ENCODE peak calls at places on chromosome 9, in four cellular contexts. M, C, Q and T are unnamed samples.

GRCh38 chr9:100554935-100555401 is 22.9 kb upstream of the CAVIN4 start:
- DNase-seq in M (no peak), C (peak; percentile 4), Q (no peak), T (peak; percentile 24)

GRCh38 chr9:135075234-135076142 is 12.0 kb upstream of the OLFM1 start:
- DNase-seq in Q (no peak), C (peak; percentile 40), M (no peak), T (peak; percentile 19)

GRCh38 chr9:89593776-89594427 is 10.9 kb upstream of the GADD45G start:
- DNase-seq in M (peak; percentile 61), C (no peak), Q (peak; percentile 70), T (peak; percentile 47)

GRCh38 chr9:133608881-133609280 is 308 bp downstream of the FAM163B start:
- DNase-seq in M (no peak), Q (no peak), C (no peak), T (no peak)

GRCh38 chr9:131758972-131759647 is 19.2 kb upstream of the RAPGEF1 start:
- DNase-seq in M (no peak), C (no peak), Q (no peak), T (no peak)

GRCh38 chr9:135500525-135501260 is at the start of gene MRPS2:
- DNase-seq in M (peak; percentile 97), Q (peak; percentile 98), C (peak; percentile 71), T (peak; percentile 84)

GRCh38 chr9:20593551-20593950 is 28.7 kb downstream of the MLLT3 start:
- DNase-seq in C (no peak), Q (no peak), M (no peak), T (no peak)

GRCh38 chr9:92095236-92095635 is 20.0 kb downstream of the SPTLC1 start:
- DNase-seq in M (no peak), C (no peak), Q (no peak), T (no peak)

GRCh38 chr9:122463828-122464632 is 13.7 kb downstream of the OR1J1 start:
- DNase-seq in M (no peak), C (no peak), Q (peak; percentile 15), T (no peak)

GRCh38 chr9:134544388-134545212 is 97.0 kb upstream of the COL5A1 start:
- DNase-seq in M (no peak), C (no peak), Q (no peak), T (peak; percentile 21)

GRCh38 chr9:34555002-34555348 is 32.2 kb upstream of the ENHO start:
- DNase-seq in M (no peak), Q (no peak), C (no peak), T (no peak)

GRCh38 chr9:131125038-131125287 is 423 bp upstream of the NUP214 start:
- DNase-seq in C (no peak), M (no peak), Q (no peak), T (no peak)

GRCh38 chr9:134622896-134623407 is 18.7 kb upstream of the COL5A1 start:
- DNase-seq in C (no peak), Q (no peak), M (no peak), T (no peak)

GRCh38 chr9:133810556-133811195 is 72.5 kb upstream of the SARDH start:
- DNase-seq in C (no peak), M (no peak), Q (no peak), T (no peak)

GRCh38 chr9:93624431-93624834 is 48.0 kb downstream of the PHF2 start:
- DNase-seq in M (no peak), C (no peak), Q (no peak), T (no peak)

GRCh38 chr9:38039090-38039906 is 29.7 kb downstream of the SHB start:
- DNase-seq in Q (no peak), C (no peak), M (no peak), T (no peak)

GRCh38 chr9:99873943-99874584 is 32.4 kb upstream of the STX17 start:
- DNase-seq in C (no peak), Q (no peak), M (no peak), T (no peak)

GRCh38 chr9:8715792-8716191 is 916.2 kb upstream of the DMAC1 start:
- DNase-seq in M (no peak), Q (no peak), C (no peak), T (no peak)

GRCh38 chr9:84229186-84229585 is 111.4 kb downstream of the SLC28A3 start:
- DNase-seq in Q (no peak), M (no peak), C (no peak), T (no peak)

GRCh38 chr9:81613002-81613750 is 76.2 kb downstream of the TLE1 start:
- DNase-seq in C (peak; percentile 25), M (no peak), Q (no peak), T (peak; percentile 51)

GRCh38 chr9:92242115-92242778 is 51.2 kb downstream of the IARS1 start:
- DNase-seq in C (no peak), Q (no peak), M (no peak), T (no peak)

GRCh38 chr9:12695474-12695873 is 2.3 kb downstream of the TYRP1 start:
- DNase-seq in Q (no peak), M (no peak), C (no peak), T (no peak)

GRCh38 chr9:108727580-108728056 is 128.2 kb downstream of the ACTL7B start:
- DNase-seq in C (peak; percentile 46), M (no peak), Q (no peak), T (no peak)

GRCh38 chr9:113907282-113907681 is 31.2 kb downstream of the ZNF618 start:
- DNase-seq in M (no peak), Q (no peak), C (no peak), T (no peak)

GRCh38 chr9:113219972-113220371 is 1.1 kb downstream of the FKBP15 start:
- DNase-seq in Q (peak; percentile 43), M (no peak), C (no peak), T (no peak)

GRCh38 chr9:89434636-89435314 is 63.1 kb downstream of the SEMA4D start:
- DNase-seq in C (no peak), M (no peak), Q (no peak), T (no peak)

GRCh38 chr9:38705917-38706316 is 14.0 kb downstream of the FAM240B start:
- DNase-seq in C (no peak), Q (no peak), M (no peak), T (no peak)

GRCh38 chr9:33924978-33925797 is 108.2 kb downstream of the UBE2R2 start:
- DNase-seq in C (peak; percentile 23), M (no peak), Q (peak; percentile 47), T (peak; percentile 42)

GRCh38 chr9:135209852-135210251 is 122.4 kb downstream of the OLFM1 start:
- DNase-seq in Q (no peak), M (no peak), C (no peak), T (no peak)

GRCh38 chr9:121239851-121240250 is 28.1 kb upstream of the GSN start:
- DNase-seq in M (no peak), C (no peak), Q (no peak), T (no peak)

GRCh38 chr9:99057665-99058625 is 47.0 kb upstream of the TGFBR1 start:
- DNase-seq in Q (peak; percentile 54), M (peak; percentile 34), C (no peak), T (peak; percentile 61)

GRCh38 chr9:17481565-17481964 is 97.3 kb upstream of the SH3GL2 start:
- DNase-seq in C (no peak), Q (no peak), M (no peak), T (no peak)

GRCh38 chr9:81031422-81032029 is 657.8 kb downstream of the TLE1 start:
- DNase-seq in Q (no peak), M (no peak), C (no peak), T (no peak)

GRCh38 chr9:93010696-93011095 is 47.8 kb upstream of the SUSD3 start:
- DNase-seq in Q (no peak), C (no peak), M (no peak), T (no peak)

GRCh38 chr9:134283111-134283515 is 43.1 kb upstream of the RXRA start:
- DNase-seq in Q (no peak), M (no peak), C (peak; percentile 65), T (peak; percentile 84)

GRCh38 chr9:20544953-20545622 is 77.2 kb downstream of the MLLT3 start:
- DNase-seq in Q (no peak), M (no peak), C (no peak), T (no peak)